ENCODE peak calls at places on chromosomes 16 and 17, in seven cellular contexts. N is progenitor cell of endocrine pancreas, R is astrocyte, B is adrenal gland, W is HCT116, D is AG04450, O is GM23338. J is an unnamed sample.

GRCh38 chr17:4533522-4534502 is 21.4 kb downstream of the MYBBP1A start:
- DNase-seq in W (no peak), B (no peak), O (no peak), N (no peak), R (no peak), D (no peak), J (no peak)

GRCh38 chr17:51200295-51200694 is 34.1 kb downstream of the NME2 start:
- DNase-seq in N (no peak), D (no peak), B (no peak), O (no peak), R (no peak), W (no peak), J (no peak)

GRCh38 chr17:80539022-80539421 is 5.6 kb upstream of the RPTOR start:
- DNase-seq in B (no peak), R (no peak), D (no peak), W (no peak), O (peak), N (no peak), J (no peak)

GRCh38 chr17:6551909-6552768 is 4.2 kb downstream of the PITPNM3 start:
- DNase-seq in N (no peak), R (no peak), B (no peak), D (no peak), O (peak), W (no peak), J (no peak)

GRCh38 chr17:72219824-72220473 is 99.1 kb downstream of the SOX9 start:
- DNase-seq in B (no peak), N (no peak), O (peak), W (no peak), D (no peak), R (no peak), J (peak)

GRCh38 chr17:6381526-6382135 is 53.3 kb downstream of the AIPL1 start:
- DNase-seq in D (no peak), O (no peak), N (no peak), W (no peak), B (no peak), R (no peak), J (no peak)

GRCh38 chr16:50336884-50337283 is 31.9 kb downstream of the BRD7 start:
- DNase-seq in W (no peak), N (no peak), B (no peak), O (no peak), D (no peak), R (no peak), J (no peak)

GRCh38 chr16:87560428-87561199 is 41.7 kb upstream of the JPH3 start:
- DNase-seq in R (no peak), W (peak), N (no peak), D (no peak), O (peak), B (no peak), J (no peak)

GRCh38 chr16:69310479-69311114 is 553 bp upstream of the VPS4A start:
- DNase-seq in O (no peak), D (no peak), R (no peak), N (no peak), B (no peak), W (no peak), J (no peak)

GRCh38 chr16:24070851-24071250 is 185.3 kb upstream of the CACNG3 start:
- DNase-seq in R (peak), D (no peak), W (peak), B (peak), N (peak), O (peak), J (peak)

GRCh38 chr17:72516772-72517399 is 396.1 kb downstream of the SOX9 start:
- DNase-seq in D (no peak), W (no peak), B (no peak), R (peak), O (no peak), N (no peak), J (no peak)

GRCh38 chr17:72445055-72445991 is 324.5 kb downstream of the SOX9 start:
- DNase-seq in R (no peak), B (no peak), O (no peak), N (no peak), W (no peak), D (no peak), J (no peak)

GRCh38 chr17:39915559-39915958 is 2.9 kb downstream of the GSDMB start:
- DNase-seq in N (no peak), D (no peak), R (no peak), W (no peak), B (no peak), O (no peak), J (no peak)

GRCh38 chr17:39913989-39914388 is 4.4 kb downstream of the GSDMB start:
- DNase-seq in R (no peak), D (no peak), N (no peak), B (no peak), O (no peak), W (no peak), J (no peak)

GRCh38 chr17:39920218-39921210 is 2.1 kb upstream of the GSDMB start:
- DNase-seq in N (no peak), R (no peak), D (no peak), B (no peak), W (no peak), O (peak), J (peak)

GRCh38 chr17:39919087-39919683 is 750 bp upstream of the GSDMB start:
- DNase-seq in R (no peak), B (no peak), W (no peak), N (no peak), D (no peak), O (no peak), J (no peak)

GRCh38 chr17:39916918-39917317 is 1.5 kb downstream of the GSDMB start:
- DNase-seq in D (no peak), N (no peak), B (no peak), W (no peak), R (no peak), O (peak), J (no peak)
- TF ChIP-seq CTCF in D (peak), N (no peak), B (no peak), W (no peak), R (no peak), O (peak), J (no peak)

GRCh38 chr17:28684963-28685362 is 23.0 kb downstream of the SUPT6H start:
- DNase-seq in D (no peak), B (peak), W (no peak), O (no peak), R (no peak), N (no peak), J (no peak)
- TF ChIP-seq CTCF in D (peak), B (no peak), W (peak), O (no peak), R (no peak), N (no peak), J (no peak)

DNA sequence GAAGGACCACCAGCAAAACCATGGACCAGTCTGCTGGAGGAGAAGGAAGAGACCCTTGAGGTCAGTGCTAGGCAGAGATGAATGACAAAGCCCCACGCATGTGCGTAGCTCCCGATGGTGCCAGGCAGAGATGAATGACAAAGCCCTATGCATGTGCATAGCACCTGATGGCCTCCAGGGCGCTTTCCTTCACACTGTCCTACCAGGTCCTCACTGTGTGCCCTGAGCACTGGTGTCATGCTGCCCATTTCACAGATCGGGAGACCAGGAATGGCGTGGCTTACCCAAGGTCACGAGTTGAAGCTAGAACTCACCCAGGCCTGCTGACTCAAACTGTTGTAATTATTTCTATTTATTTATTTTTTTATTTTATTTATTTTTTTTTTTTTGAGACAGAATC is 149.6 kb downstream of the KATNIP start:
- DNase-seq in O (no peak), N (no peak), D (no peak), W (no peak), B (no peak), R (no peak), J (no peak)
- TF ChIP-seq CTCF in O (no peak), N (no peak), D (no peak), W (no peak), B (no peak), R (no peak), J (no peak)

DNA sequence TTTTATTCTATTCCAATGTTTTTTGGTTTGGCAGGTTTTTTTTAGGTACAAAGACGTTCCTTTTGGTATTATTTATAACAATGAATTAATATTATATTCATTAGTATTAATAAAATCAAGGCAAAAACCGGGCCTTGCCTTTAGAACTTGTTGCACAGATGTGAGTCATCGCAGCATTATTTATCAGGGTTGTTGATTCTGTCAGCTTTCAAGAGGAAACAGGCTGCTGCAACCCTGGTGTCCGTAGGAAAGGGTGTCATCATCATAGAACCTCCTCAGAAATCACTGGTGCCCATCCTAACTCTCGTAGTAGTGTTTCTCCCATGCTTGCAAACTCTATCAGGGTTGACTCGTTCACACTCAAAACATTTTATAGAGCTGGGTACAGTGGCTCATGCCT is 10.2 kb upstream of the LRRC37B start:
- DNase-seq in D (no peak), W (no peak), B (no peak), O (no peak), N (no peak), R (no peak), J (no peak)
- TF ChIP-seq CTCF in D (no peak), W (no peak), B (no peak), O (no peak), N (no peak), R (no peak), J (no peak)

DNA sequence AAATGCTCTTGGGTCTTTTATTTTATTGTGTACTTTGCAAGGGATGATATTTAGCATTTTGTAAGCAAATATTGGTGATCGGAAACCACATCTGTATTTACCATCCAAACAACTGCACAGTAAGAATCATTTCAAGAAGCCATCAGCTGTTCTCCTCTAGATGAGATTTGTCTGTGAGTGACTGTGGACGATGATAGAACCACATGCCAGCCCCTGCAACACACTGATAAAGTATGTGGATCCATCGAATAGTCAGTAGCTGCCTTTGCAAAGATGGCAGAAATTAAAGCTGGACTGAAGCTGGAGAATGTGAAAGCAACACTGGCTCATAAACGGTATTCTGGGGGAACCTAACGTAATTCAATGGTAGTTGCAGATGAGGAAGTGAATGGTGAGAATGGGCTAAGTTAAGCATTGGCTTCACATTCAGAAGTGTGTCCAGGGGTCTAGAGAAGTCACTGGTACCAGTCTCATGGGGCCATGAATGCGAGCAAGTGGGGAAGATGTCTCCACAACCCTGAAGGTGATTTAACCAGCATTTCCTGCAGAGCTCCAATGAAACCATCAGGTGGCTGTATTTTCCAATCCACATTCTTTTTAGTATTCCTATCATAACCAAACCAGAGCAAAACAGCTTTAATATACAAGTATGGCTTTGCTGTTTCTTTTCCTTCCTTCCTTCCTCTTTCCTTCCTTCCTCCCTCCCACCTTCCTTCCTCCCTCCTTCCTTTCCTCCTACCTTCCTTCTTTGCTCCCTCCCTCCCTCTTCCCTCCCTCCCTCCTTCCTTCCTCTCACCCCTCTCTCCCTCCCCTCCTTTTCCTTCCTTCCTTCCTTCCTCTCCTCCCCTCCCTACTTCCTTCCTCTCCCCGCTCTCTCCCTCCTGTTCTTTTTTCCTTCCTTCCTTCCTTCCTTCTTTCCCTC is 169.4 kb downstream of the ABCA8 start:
- DNase-seq in N (no peak), B (no peak), W (no peak), D (no peak), R (no peak), O (no peak), J (no peak)
- TF ChIP-seq CTCF in N (no peak), B (no peak), W (no peak), D (no peak), R (no peak), O (no peak), J (no peak)

GRCh38 chr17:61307905-61308886 is 91.4 kb upstream of the TBX2 start:
- DNase-seq in N (no peak), R (peak), D (peak), W (no peak), O (peak), B (peak), J (no peak)
- TF ChIP-seq CTCF in N (no peak), R (no peak), D (peak), W (no peak), O (peak), B (no peak), J (no peak)

GRCh38 chr16:4529085-4530060 is 9.2 kb downstream of the CDIP1 start:
- DNase-seq in R (peak), D (peak), B (no peak), N (no peak), O (peak), W (no peak), J (no peak)
- TF ChIP-seq CTCF in R (no peak), D (peak), B (no peak), N (no peak), O (no peak), W (no peak), J (no peak)

DNA sequence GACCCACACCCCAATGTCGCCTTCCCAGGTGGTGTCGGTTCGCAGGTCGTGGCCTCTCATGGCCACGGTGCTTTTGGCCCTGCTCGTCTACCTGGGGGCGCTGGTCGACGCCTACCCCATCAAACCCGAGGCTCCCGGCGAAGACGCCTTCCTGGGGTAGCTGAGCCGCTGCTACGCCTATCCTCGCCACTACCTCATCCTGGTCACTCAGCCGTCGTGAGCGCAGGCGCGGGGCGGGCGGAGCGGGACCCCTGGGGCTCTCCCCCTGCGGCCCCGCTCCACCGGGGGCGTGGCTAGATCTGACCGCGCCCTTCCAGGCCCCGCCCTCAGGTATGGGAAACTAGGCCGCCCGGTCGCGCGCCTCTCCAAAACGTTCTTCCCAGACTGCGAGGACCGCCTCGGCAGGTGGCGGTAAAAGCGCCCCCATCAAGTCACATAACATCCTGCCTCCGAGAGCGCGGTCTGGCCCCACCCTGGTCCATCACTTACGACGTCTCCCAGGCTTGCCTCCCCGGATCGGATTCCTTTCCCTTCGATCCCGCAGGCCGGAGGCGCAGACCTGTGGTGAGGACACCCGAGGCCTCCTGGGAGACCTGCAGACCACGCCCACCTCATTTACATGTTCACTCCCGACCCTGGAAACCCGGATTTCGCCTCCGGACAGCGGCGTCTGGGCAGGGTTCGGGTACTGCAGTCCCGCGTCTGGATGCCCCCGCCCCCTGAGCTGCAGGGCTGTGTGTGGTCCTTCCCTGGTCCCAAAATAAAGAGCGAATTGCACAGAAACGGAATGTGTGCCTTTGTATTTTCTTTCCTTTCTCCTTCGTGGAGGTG is 91.5 kb upstream of the TMEM97 start:
- DNase-seq in R (peak), D (no peak), O (peak), W (peak), B (peak), N (peak), J (peak)
- TF ChIP-seq CTCF in R (no peak), D (no peak), O (no peak), W (no peak), B (peak), N (no peak), J (no peak)

J was measured in glutamatergic neuron.